ENCODE peak calls at places on chromosomes 7 and 10, in four cellular contexts. X, J, Z and Q are unnamed samples.
A peak's percentile ranks its signal among the peaks of the same experiment; 100 is the strongest.

GRCh38 chr10:15305634-15306033 is 65.5 kb downstream of the FAM171A1 start:
- DNase-seq in X (no peak), J (no peak), Z (no peak), Q (no peak)

GRCh38 chr7:4271716-4272015 is 410.4 kb upstream of the FOXK1 start:
- DNase-seq in X (no peak), J (no peak), Z (no peak), Q (no peak)

GRCh38 chr7:137962875-137963507 is 38.9 kb downstream of the CREB3L2 start:
- DNase-seq in X (no peak), J (no peak), Z (no peak), Q (no peak)

GRCh38 chr7:18421297-18422004 is 74.1 kb upstream of the HDAC9 start:
- DNase-seq in X (no peak), J (no peak), Z (no peak), Q (no peak)

GRCh38 chr10:123149162-123149567 is 1.2 kb downstream of the HMX2 start:
- DNase-seq in X (no peak), J (no peak), Z (no peak), Q (no peak)

GRCh38 chr7:506391-506831 is 13.2 kb downstream of the PDGFA start:
- DNase-seq in X (peak; percentile 52), J (peak; percentile 8), Z (no peak), Q (no peak)

GRCh38 chr7:44534501-44534900 is 6.6 kb downstream of the NPC1L1 start:
- DNase-seq in X (no peak), J (no peak), Z (peak; percentile 47), Q (no peak)

GRCh38 chr7:107179326-107180163 is 10.7 kb downstream of the HBP1 start:
- DNase-seq in X (no peak), J (no peak), Z (no peak), Q (no peak)

GRCh38 chr10:121078672-121079102 is 227.5 kb downstream of the WDR11 start:
- DNase-seq in X (peak; percentile 72), J (no peak), Z (no peak), Q (no peak)

GRCh38 chr7:150784120-150784736 is 15.9 kb downstream of the TMEM176B start:
- DNase-seq in X (no peak), J (no peak), Z (no peak), Q (peak; percentile 28)

GRCh38 chr10:78218833-78219490 is 185.3 kb downstream of the RPS24 start:
- DNase-seq in X (no peak), J (no peak), Z (no peak), Q (no peak)

GRCh38 chr10:79459243-79459642 is 13.8 kb upstream of the ZCCHC24 start:
- DNase-seq in X (no peak), J (no peak), Z (no peak), Q (no peak)

GRCh38 chr7:108660465-108660864 is 90.8 kb downstream of the DNAJB9 start:
- DNase-seq in X (no peak), J (no peak), Z (no peak), Q (no peak)

GRCh38 chr7:35386816-35387429 is 133.0 kb upstream of the TBX20 start:
- DNase-seq in X (no peak), J (peak; percentile 33), Z (no peak), Q (no peak)

GRCh38 chr10:114632869-114633715 is 25.0 kb downstream of the ABLIM1 start:
- DNase-seq in X (no peak), J (peak; percentile 34), Z (no peak), Q (peak; percentile 28)

GRCh38 chr10:88848499-88848898 is 3.1 kb downstream of the ANKRD22 start:
- DNase-seq in X (no peak), J (no peak), Z (no peak), Q (no peak)

GRCh38 chr10:130255777-130256176 is 119.6 kb downstream of the GLRX3 start:
- DNase-seq in X (no peak), J (no peak), Z (no peak), Q (no peak)

GRCh38 chr10:33136781-33137180 is 178.8 kb upstream of the ITGB1 start:
- DNase-seq in X (no peak), J (no peak), Z (no peak), Q (no peak)

GRCh38 chr7:142469653-142470335 is 211.9 kb upstream of the PRSS58 start:
- DNase-seq in X (no peak), J (no peak), Z (no peak), Q (no peak)

GRCh38 chr10:70932415-70933196 is 44.2 kb upstream of the PCBD1 start:
- DNase-seq in X (no peak), J (no peak), Z (no peak), Q (peak; percentile 64)

GRCh38 chr7:107232568-107233090 is 63.8 kb downstream of the HBP1 start:
- DNase-seq in X (no peak), J (no peak), Z (no peak), Q (no peak)

GRCh38 chr7:47651355-47652317 is 69.7 kb upstream of the TNS3 start:
- DNase-seq in X (no peak), J (no peak), Z (no peak), Q (no peak)

GRCh38 chr10:49612513-49613159 is 1.2 kb upstream of the CHAT start:
- DNase-seq in X (peak; percentile 58), J (no peak), Z (no peak), Q (no peak)

GRCh38 chr7:22442187-22442886 is 57.7 kb downstream of the STEAP1B start:
- DNase-seq in X (peak; percentile 70), J (no peak), Z (no peak), Q (no peak)

GRCh38 chr10:92830478-92831389 is 17.6 kb upstream of the EXOC6 start:
- DNase-seq in X (no peak), J (no peak), Z (peak; percentile 9), Q (peak; percentile 62)

GRCh38 chr10:129035052-129035805 is 431.8 kb upstream of the MGMT start:
- DNase-seq in X (no peak), J (no peak), Z (peak; percentile 59), Q (no peak)

GRCh38 chr10:103789771-103790201 is 65.6 kb downstream of the SH3PXD2A start:
- DNase-seq in X (no peak), J (peak; percentile 15), Z (no peak), Q (no peak)

GRCh38 chr10:124728830-124729661 is 15.1 kb downstream of the FAM53B start:
- DNase-seq in X (peak; percentile 62), J (no peak), Z (no peak), Q (no peak)
- H3K27ac ChIP-seq in X (peak overlapping the region; percentile 82), J (peak overlapping the region; percentile 91), Z (peak overlapping the region; percentile 27), Q (peak overlapping the region; percentile 32)

GRCh38 chr7:63925262-63925625 is 73.4 kb upstream of the ZNF722 start:
- DNase-seq in X (no peak), J (no peak), Z (no peak), Q (no peak)
- H3K9me3 ChIP-seq in X (no peaks in the 10 kb centered on the region), J (peaks cover 12% of the 10 kb centered on the region), Z (no peaks in the 10 kb centered on the region), Q (no peaks in the 10 kb centered on the region)

DNA sequence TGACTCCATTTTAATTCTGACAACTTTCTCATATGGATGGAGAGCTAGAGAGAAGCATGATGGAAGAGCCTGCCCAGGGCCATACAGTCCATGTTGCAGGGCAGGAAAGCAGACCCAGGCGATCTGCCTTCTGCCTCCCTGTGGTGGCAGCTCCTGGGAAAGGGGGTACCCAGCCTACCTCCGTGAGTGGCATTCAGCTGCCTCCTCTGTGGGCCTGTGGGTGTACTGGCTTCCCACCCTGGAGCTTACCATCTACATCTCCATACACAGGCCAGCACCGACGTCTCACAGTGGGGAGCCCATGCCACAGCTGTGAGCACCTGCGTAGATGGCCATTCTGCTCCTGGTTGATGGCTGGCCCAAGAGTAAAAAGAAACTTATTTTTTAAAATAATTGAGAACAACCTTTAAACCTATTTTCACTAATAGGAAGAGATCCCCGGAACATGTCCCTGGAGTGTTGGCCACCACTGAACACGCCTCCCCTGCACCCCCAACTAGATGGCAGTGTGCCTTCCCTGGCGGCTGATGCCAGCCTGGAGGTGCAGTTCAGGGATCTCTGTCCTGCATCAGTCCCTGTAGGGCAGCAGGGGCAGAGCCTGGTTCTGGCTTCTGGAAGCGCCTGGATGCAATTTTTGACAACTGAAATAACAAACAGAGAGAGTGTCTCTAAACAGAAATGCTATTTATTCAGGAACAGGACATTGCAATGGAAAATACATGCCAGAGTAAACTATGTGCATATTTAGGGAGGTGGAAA is 18.1 kb downstream of the ANTXRL start:
- DNase-seq in X (no peak), J (no peak), Z (no peak), Q (no peak)
- H3K27ac ChIP-seq in X (no peak overlapping the region), J (no peak overlapping the region), Z (no peak overlapping the region), Q (no peak overlapping the region)

GRCh38 chr7:157675427-157675930 is 338.7 kb downstream of the DNAJB6 start:
- DNase-seq in X (peak; percentile 58), J (no peak), Z (no peak), Q (peak; percentile 6)
- H3K9me3 ChIP-seq in X (no peaks in the 10 kb centered on the region), J (no peaks in the 10 kb centered on the region), Z (no peaks in the 10 kb centered on the region), Q (no peaks in the 10 kb centered on the region)

GRCh38 chr7:26151650-26151952 is 397 bp upstream of the NFE2L3 start:
- DNase-seq in X (no peak), J (no peak), Z (no peak), Q (no peak)
- H3K27ac ChIP-seq in X (peak overlapping the region; percentile 24), J (peak overlapping the region; percentile 44), Z (peak overlapping the region; percentile 79), Q (no peak overlapping the region)